ENCODE peak calls at places on chromosomes 4 and X, in ten cellular contexts. One of them, this sample, is unnamed. For H3K9me3, the result is how much of the 10 kb centered on the place peaks cover.

GRCh38 chr4:1567808-1568581 is 116.1 kb downstream of the FAM53A start:
- DNase-seq in suprapubic skin: peak
- DNase-seq in Panc1: no peak
- DNase-seq in effector memory CD4-positive, alpha-beta T cell: no peak
- DNase-seq in PC-3: no peak
- DNase-seq in Karpas-422: peak
- DNase-seq in transverse colon: no peak
- DNase-seq in SK-N-SH: no peak
- DNase-seq in ascending aorta: no peak
- DNase-seq in heart right ventricle: peak
- DNase-seq in this sample: no peak

GRCh38 chrX:71671043-71671829 is 3.9 kb downstream of the LOC101059915 start:
- DNase-seq in suprapubic skin: no peak
- DNase-seq in Panc1: no peak
- DNase-seq in effector memory CD4-positive, alpha-beta T cell: no peak
- DNase-seq in PC-3: peak
- DNase-seq in Karpas-422: no peak
- DNase-seq in transverse colon: no peak
- DNase-seq in SK-N-SH: no peak
- DNase-seq in ascending aorta: no peak
- DNase-seq in heart right ventricle: no peak
- DNase-seq in this sample: no peak

GRCh38 chr4:186838295-186838694 is 114.6 kb upstream of the FAT1 start:
- DNase-seq in suprapubic skin: no peak
- DNase-seq in Panc1: no peak
- DNase-seq in effector memory CD4-positive, alpha-beta T cell: no peak
- DNase-seq in PC-3: no peak
- DNase-seq in Karpas-422: no peak
- DNase-seq in transverse colon: no peak
- DNase-seq in SK-N-SH: no peak
- DNase-seq in ascending aorta: no peak
- DNase-seq in heart right ventricle: no peak
- DNase-seq in this sample: no peak

GRCh38 chr4:70544279-70544870 is 26.0 kb downstream of the AMTN start:
- DNase-seq in suprapubic skin: no peak
- DNase-seq in Panc1: no peak
- DNase-seq in effector memory CD4-positive, alpha-beta T cell: no peak
- DNase-seq in PC-3: peak
- DNase-seq in Karpas-422: peak
- DNase-seq in transverse colon: no peak
- DNase-seq in SK-N-SH: no peak
- DNase-seq in ascending aorta: no peak
- DNase-seq in heart right ventricle: no peak
- DNase-seq in this sample: no peak

GRCh38 chrX:107429090-107429489 is 20.4 kb upstream of the FRMPD3 start:
- DNase-seq in suprapubic skin: no peak
- DNase-seq in Panc1: no peak
- DNase-seq in effector memory CD4-positive, alpha-beta T cell: no peak
- DNase-seq in PC-3: peak
- DNase-seq in Karpas-422: peak
- DNase-seq in transverse colon: peak
- DNase-seq in SK-N-SH: no peak
- DNase-seq in ascending aorta: no peak
- DNase-seq in heart right ventricle: no peak
- DNase-seq in this sample: no peak

GRCh38 chr4:69167300-69167699 is 47.2 kb downstream of the UGT2B11 start:
- DNase-seq in suprapubic skin: no peak
- DNase-seq in Panc1: no peak
- DNase-seq in effector memory CD4-positive, alpha-beta T cell: no peak
- DNase-seq in PC-3: no peak
- DNase-seq in Karpas-422: no peak
- DNase-seq in transverse colon: no peak
- DNase-seq in SK-N-SH: no peak
- DNase-seq in ascending aorta: no peak
- DNase-seq in heart right ventricle: no peak
- DNase-seq in this sample: no peak

GRCh38 chrX:70030242-70030823 is 19.4 kb downstream of the AWAT2 start:
- DNase-seq in suprapubic skin: no peak
- DNase-seq in Panc1: peak
- DNase-seq in effector memory CD4-positive, alpha-beta T cell: no peak
- DNase-seq in PC-3: peak
- DNase-seq in Karpas-422: peak
- DNase-seq in transverse colon: peak
- DNase-seq in SK-N-SH: peak
- DNase-seq in ascending aorta: no peak
- DNase-seq in heart right ventricle: peak
- DNase-seq in this sample: peak

GRCh38 chr4:2079926-2080325 is 20.8 kb downstream of the NAT8L start:
- DNase-seq in suprapubic skin: peak
- DNase-seq in Panc1: no peak
- DNase-seq in effector memory CD4-positive, alpha-beta T cell: no peak
- DNase-seq in PC-3: no peak
- DNase-seq in Karpas-422: no peak
- DNase-seq in transverse colon: peak
- DNase-seq in SK-N-SH: no peak
- DNase-seq in ascending aorta: no peak
- DNase-seq in heart right ventricle: no peak
- DNase-seq in this sample: no peak

GRCh38 chr4:152972821-152973613 is 36.9 kb downstream of the FHDC1 start:
- DNase-seq in suprapubic skin: no peak
- DNase-seq in Panc1: no peak
- DNase-seq in effector memory CD4-positive, alpha-beta T cell: no peak
- DNase-seq in PC-3: peak
- DNase-seq in Karpas-422: no peak
- DNase-seq in transverse colon: no peak
- DNase-seq in SK-N-SH: no peak
- DNase-seq in ascending aorta: no peak
- DNase-seq in heart right ventricle: no peak
- DNase-seq in this sample: no peak

GRCh38 chr4:7812921-7813320 is 126.7 kb downstream of the AFAP1 start:
- DNase-seq in suprapubic skin: no peak
- DNase-seq in Panc1: no peak
- DNase-seq in effector memory CD4-positive, alpha-beta T cell: no peak
- DNase-seq in PC-3: no peak
- DNase-seq in Karpas-422: no peak
- DNase-seq in transverse colon: no peak
- DNase-seq in SK-N-SH: no peak
- DNase-seq in ascending aorta: no peak
- DNase-seq in heart right ventricle: no peak
- DNase-seq in this sample: no peak

GRCh38 chr4:7810792-7811535 is 128.7 kb downstream of the AFAP1 start:
- DNase-seq in suprapubic skin: no peak
- DNase-seq in Panc1: no peak
- DNase-seq in effector memory CD4-positive, alpha-beta T cell: no peak
- DNase-seq in PC-3: no peak
- DNase-seq in Karpas-422: no peak
- DNase-seq in transverse colon: no peak
- DNase-seq in SK-N-SH: no peak
- DNase-seq in ascending aorta: no peak
- DNase-seq in heart right ventricle: no peak
- DNase-seq in this sample: no peak

GRCh38 chr4:7813674-7814073 is 126.0 kb downstream of the AFAP1 start:
- DNase-seq in suprapubic skin: no peak
- DNase-seq in Panc1: no peak
- DNase-seq in effector memory CD4-positive, alpha-beta T cell: no peak
- DNase-seq in PC-3: no peak
- DNase-seq in Karpas-422: no peak
- DNase-seq in transverse colon: no peak
- DNase-seq in SK-N-SH: no peak
- DNase-seq in ascending aorta: no peak
- DNase-seq in heart right ventricle: no peak
- DNase-seq in this sample: no peak

GRCh38 chr4:7811536-7812190 is 128.0 kb downstream of the AFAP1 start:
- DNase-seq in suprapubic skin: peak
- DNase-seq in Panc1: no peak
- DNase-seq in effector memory CD4-positive, alpha-beta T cell: no peak
- DNase-seq in PC-3: no peak
- DNase-seq in Karpas-422: no peak
- DNase-seq in transverse colon: peak
- DNase-seq in SK-N-SH: no peak
- DNase-seq in ascending aorta: no peak
- DNase-seq in heart right ventricle: peak
- DNase-seq in this sample: no peak

DNA sequence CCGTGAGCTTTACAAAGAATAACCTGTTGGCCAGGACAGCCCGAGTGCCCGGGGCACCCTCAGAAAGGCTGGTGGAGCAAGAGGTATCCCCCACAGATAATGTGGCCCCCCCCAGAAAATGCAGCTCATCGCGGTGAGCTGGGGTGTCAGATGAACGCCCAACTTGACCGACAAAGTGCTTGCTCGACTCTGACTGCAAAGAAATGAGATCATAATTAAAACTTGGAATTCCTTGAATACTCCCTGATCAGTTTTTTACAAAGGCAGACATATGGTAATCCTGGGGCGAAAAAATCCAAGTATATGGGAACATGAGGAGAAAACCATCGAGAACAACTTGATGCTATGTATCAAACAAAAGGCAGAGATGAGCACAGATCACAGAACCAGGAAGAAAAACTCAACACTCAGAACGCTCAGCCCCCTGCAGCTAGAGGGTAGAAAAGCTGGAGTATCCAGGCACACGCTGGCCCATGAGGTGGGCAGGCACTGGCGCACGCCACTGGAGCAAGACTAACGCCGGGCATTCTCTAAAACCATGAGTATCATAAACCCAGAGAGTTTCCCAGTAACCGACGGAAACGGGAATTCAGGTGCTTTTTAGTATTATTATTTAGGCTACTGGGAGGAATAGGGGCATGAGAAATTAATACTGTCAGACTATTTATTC is 127.3 kb downstream of the AFAP1 start:
- DNase-seq in suprapubic skin: no peak
- DNase-seq in Panc1: no peak
- DNase-seq in effector memory CD4-positive, alpha-beta T cell: no peak
- DNase-seq in PC-3: no peak
- DNase-seq in Karpas-422: no peak
- DNase-seq in transverse colon: no peak
- DNase-seq in SK-N-SH: no peak
- DNase-seq in ascending aorta: no peak
- DNase-seq in heart right ventricle: no peak
- DNase-seq in this sample: no peak
- H3K27ac ChIP-seq in suprapubic skin: no peak
- H3K27ac ChIP-seq in Panc1: peak
- H3K27ac ChIP-seq in effector memory CD4-positive, alpha-beta T cell: no peak
- H3K27ac ChIP-seq in PC-3: no peak
- H3K27ac ChIP-seq in Karpas-422: no peak
- H3K27ac ChIP-seq in transverse colon: peak
- H3K27ac ChIP-seq in SK-N-SH: peak
- H3K27ac ChIP-seq in ascending aorta: no peak
- H3K27ac ChIP-seq in heart right ventricle: no peak
- H3K27ac ChIP-seq in this sample: no peak

DNA sequence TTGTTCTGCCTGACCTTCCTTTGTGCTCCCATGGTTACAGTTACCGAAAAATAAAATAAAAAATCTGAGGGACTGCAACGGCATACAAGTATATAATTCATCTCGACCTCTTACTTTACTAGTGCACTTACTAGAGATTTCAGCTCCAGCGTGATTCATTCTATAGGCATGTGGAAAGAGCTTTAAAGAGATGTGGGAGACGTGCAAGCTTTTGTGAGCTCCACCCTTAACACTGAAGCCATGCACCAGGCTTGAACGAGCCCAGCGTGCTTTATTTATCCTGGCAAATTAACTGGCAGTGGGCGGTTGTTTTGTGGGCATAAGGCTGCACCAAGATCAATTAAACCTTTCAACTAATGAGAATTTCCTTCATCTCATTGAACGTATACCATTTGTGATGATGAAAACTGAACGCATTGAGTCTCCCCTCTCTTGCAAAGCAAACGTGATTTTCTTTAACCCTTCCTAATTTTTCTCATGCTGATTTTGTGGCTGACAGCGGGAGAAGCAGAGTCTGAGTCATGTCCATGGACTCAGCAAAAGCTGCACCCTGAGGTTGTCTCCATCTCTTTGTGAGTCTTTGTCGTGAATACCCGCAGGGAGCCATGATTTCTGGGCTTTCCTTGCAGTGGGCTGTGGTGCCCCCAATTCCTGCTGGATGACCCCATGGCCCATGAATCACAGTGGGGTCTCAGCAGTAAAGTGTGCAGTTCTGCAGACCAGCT is 60.1 kb downstream of the MXRA5 start:
- DNase-seq in suprapubic skin: no peak
- DNase-seq in Panc1: no peak
- DNase-seq in effector memory CD4-positive, alpha-beta T cell: no peak
- DNase-seq in PC-3: peak
- DNase-seq in Karpas-422: no peak
- DNase-seq in transverse colon: no peak
- DNase-seq in SK-N-SH: no peak
- DNase-seq in ascending aorta: no peak
- DNase-seq in heart right ventricle: no peak
- DNase-seq in this sample: no peak
- H3K4me3 ChIP-seq in suprapubic skin: no peak
- H3K4me3 ChIP-seq in Panc1: peak
- H3K4me3 ChIP-seq in effector memory CD4-positive, alpha-beta T cell: no peak
- H3K4me3 ChIP-seq in PC-3: peak
- H3K4me3 ChIP-seq in Karpas-422: no peak
- H3K4me3 ChIP-seq in transverse colon: no peak
- H3K4me3 ChIP-seq in SK-N-SH: no peak
- H3K4me3 ChIP-seq in ascending aorta: peak
- H3K4me3 ChIP-seq in heart right ventricle: no peak
- H3K4me3 ChIP-seq in this sample: no peak

DNA sequence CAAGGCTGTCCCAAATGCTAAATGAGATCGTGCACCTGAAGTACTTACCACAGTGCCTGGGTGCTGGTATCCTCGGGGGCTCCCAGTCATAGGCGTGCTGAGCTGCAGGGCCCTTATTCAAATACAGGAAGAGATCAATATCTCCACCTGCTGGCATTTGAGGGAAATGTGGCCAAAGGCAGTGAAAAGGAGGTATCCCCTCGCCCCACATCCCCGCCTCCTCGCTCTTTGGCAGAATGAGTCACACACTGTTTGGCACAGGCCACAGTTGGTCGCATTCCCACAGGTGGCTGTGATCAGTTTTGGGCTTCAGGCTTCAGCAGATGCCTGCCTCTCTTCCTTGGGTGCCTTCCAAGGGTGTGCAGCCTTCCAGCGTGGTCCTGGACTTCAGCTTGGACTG is 28.4 kb downstream of the ZNF185 start:
- DNase-seq in suprapubic skin: no peak
- DNase-seq in Panc1: no peak
- DNase-seq in effector memory CD4-positive, alpha-beta T cell: no peak
- DNase-seq in PC-3: peak
- DNase-seq in Karpas-422: peak
- DNase-seq in transverse colon: peak
- DNase-seq in SK-N-SH: peak
- DNase-seq in ascending aorta: no peak
- DNase-seq in heart right ventricle: no peak
- DNase-seq in this sample: no peak
- H3K9me3 ChIP-seq in suprapubic skin: under half
- H3K9me3 ChIP-seq in Panc1: under half
- H3K9me3 ChIP-seq in effector memory CD4-positive, alpha-beta T cell: under half
- H3K9me3 ChIP-seq in PC-3: under half
- H3K9me3 ChIP-seq in Karpas-422: under half
- H3K9me3 ChIP-seq in transverse colon: under half
- H3K9me3 ChIP-seq in SK-N-SH: under half
- H3K9me3 ChIP-seq in ascending aorta: under half
- H3K9me3 ChIP-seq in heart right ventricle: under half
- H3K9me3 ChIP-seq in this sample: under half

DNA sequence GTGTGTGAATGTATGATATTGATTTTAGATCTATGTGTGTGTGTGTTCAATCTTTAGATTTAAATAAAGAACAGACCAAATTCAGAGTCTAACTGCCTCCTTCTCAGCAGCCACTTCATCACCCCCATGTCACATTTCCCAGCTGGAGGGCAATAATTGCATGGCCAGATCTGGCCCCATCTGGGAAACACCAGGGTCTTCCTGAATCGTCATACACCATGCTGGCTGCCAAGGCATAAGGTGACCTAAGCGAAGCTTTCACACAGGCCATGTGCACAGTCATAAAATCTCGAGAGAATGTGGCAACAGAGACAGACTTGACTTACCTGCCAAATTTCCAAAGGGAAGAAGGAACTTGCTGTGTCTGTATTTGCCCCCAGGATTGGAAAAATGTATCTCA is 269 bp downstream of the PLAC1 start:
- DNase-seq in suprapubic skin: no peak
- DNase-seq in Panc1: no peak
- DNase-seq in effector memory CD4-positive, alpha-beta T cell: no peak
- DNase-seq in PC-3: no peak
- DNase-seq in Karpas-422: no peak
- DNase-seq in transverse colon: no peak
- DNase-seq in SK-N-SH: no peak
- DNase-seq in ascending aorta: no peak
- DNase-seq in heart right ventricle: no peak
- DNase-seq in this sample: no peak
- H3K27ac ChIP-seq in suprapubic skin: no peak
- H3K27ac ChIP-seq in Panc1: no peak
- H3K27ac ChIP-seq in effector memory CD4-positive, alpha-beta T cell: no peak
- H3K27ac ChIP-seq in PC-3: peak
- H3K27ac ChIP-seq in Karpas-422: no peak
- H3K27ac ChIP-seq in transverse colon: no peak
- H3K27ac ChIP-seq in SK-N-SH: no peak
- H3K27ac ChIP-seq in ascending aorta: no peak
- H3K27ac ChIP-seq in heart right ventricle: no peak
- H3K27ac ChIP-seq in this sample: no peak